ENCODE peak calls at places on chromosomes 16 and 17, in nine cellular contexts. One of them, this sample, is unnamed.
A peak's percentile ranks its signal among the peaks of the same experiment; 100 is the strongest.

GRCh38 chr17:81558941-81559806 is 7.0 kb upstream of the FAAP100 start:
- DNase-seq in head of caudate nucleus: no peak
- DNase-seq in mammary epithelial cell: no peak
- DNase-seq in NCI-H2107: peak; percentile 39
- DNase-seq in stimulated activated CD4-positive, alpha-beta T cell treated with anti-CD3 and anti-CD28 coated beads, Interleukin-4, amount 100 ng/mL, for 48 hours: no peak
- DNase-seq in activated CD4-positive, alpha-beta T cell treated with anti-CD3 and anti-CD28 coated beads, Interleukin-2, amount 50 U/mL, for 1 hour: no peak
- DNase-seq in effector memory CD8-positive, alpha-beta T cell: no peak
- DNase-seq in hypothalamus: no peak
- DNase-seq in NCI-H2171 treated with DMSO at 0.1 percent for 48 hours: peak; percentile 10
- DNase-seq in this sample: no peak

GRCh38 chr16:66416981-66417700 is 10.0 kb upstream of the BEAN1 start:
- DNase-seq in head of caudate nucleus: no peak
- DNase-seq in mammary epithelial cell: peak; percentile 75
- DNase-seq in NCI-H2107: no peak
- DNase-seq in stimulated activated CD4-positive, alpha-beta T cell treated with anti-CD3 and anti-CD28 coated beads, Interleukin-4, amount 100 ng/mL, for 48 hours: no peak
- DNase-seq in activated CD4-positive, alpha-beta T cell treated with anti-CD3 and anti-CD28 coated beads, Interleukin-2, amount 50 U/mL, for 1 hour: no peak
- DNase-seq in effector memory CD8-positive, alpha-beta T cell: no peak
- DNase-seq in hypothalamus: no peak
- DNase-seq in NCI-H2171 treated with DMSO at 0.1 percent for 48 hours: no peak
- DNase-seq in this sample: no peak

GRCh38 chr16:26281681-26282080 is 589.9 kb downstream of the HS3ST4 start:
- DNase-seq in head of caudate nucleus: no peak
- DNase-seq in mammary epithelial cell: no peak
- DNase-seq in NCI-H2107: no peak
- DNase-seq in stimulated activated CD4-positive, alpha-beta T cell treated with anti-CD3 and anti-CD28 coated beads, Interleukin-4, amount 100 ng/mL, for 48 hours: no peak
- DNase-seq in activated CD4-positive, alpha-beta T cell treated with anti-CD3 and anti-CD28 coated beads, Interleukin-2, amount 50 U/mL, for 1 hour: no peak
- DNase-seq in effector memory CD8-positive, alpha-beta T cell: no peak
- DNase-seq in hypothalamus: no peak
- DNase-seq in NCI-H2171 treated with DMSO at 0.1 percent for 48 hours: no peak
- DNase-seq in this sample: no peak

GRCh38 chr17:77404812-77405581 is 264.2 kb downstream of the SEC14L1 start:
- DNase-seq in head of caudate nucleus: no peak
- DNase-seq in mammary epithelial cell: peak; percentile 74
- DNase-seq in NCI-H2107: no peak
- DNase-seq in stimulated activated CD4-positive, alpha-beta T cell treated with anti-CD3 and anti-CD28 coated beads, Interleukin-4, amount 100 ng/mL, for 48 hours: peak; percentile 70
- DNase-seq in activated CD4-positive, alpha-beta T cell treated with anti-CD3 and anti-CD28 coated beads, Interleukin-2, amount 50 U/mL, for 1 hour: peak; percentile 78
- DNase-seq in effector memory CD8-positive, alpha-beta T cell: peak; percentile 76
- DNase-seq in hypothalamus: no peak
- DNase-seq in NCI-H2171 treated with DMSO at 0.1 percent for 48 hours: no peak
- DNase-seq in this sample: no peak

GRCh38 chr16:88789593-88789992 is 4.6 kb upstream of the PIEZO1 start:
- DNase-seq in head of caudate nucleus: no peak
- DNase-seq in mammary epithelial cell: no peak
- DNase-seq in NCI-H2107: no peak
- DNase-seq in stimulated activated CD4-positive, alpha-beta T cell treated with anti-CD3 and anti-CD28 coated beads, Interleukin-4, amount 100 ng/mL, for 48 hours: no peak
- DNase-seq in activated CD4-positive, alpha-beta T cell treated with anti-CD3 and anti-CD28 coated beads, Interleukin-2, amount 50 U/mL, for 1 hour: no peak
- DNase-seq in effector memory CD8-positive, alpha-beta T cell: no peak
- DNase-seq in hypothalamus: no peak
- DNase-seq in NCI-H2171 treated with DMSO at 0.1 percent for 48 hours: peak; percentile 37
- DNase-seq in this sample: no peak

GRCh38 chr17:75209061-75209460 is 3.6 kb downstream of the NUP85 start:
- DNase-seq in head of caudate nucleus: no peak
- DNase-seq in mammary epithelial cell: no peak
- DNase-seq in NCI-H2107: no peak
- DNase-seq in stimulated activated CD4-positive, alpha-beta T cell treated with anti-CD3 and anti-CD28 coated beads, Interleukin-4, amount 100 ng/mL, for 48 hours: no peak
- DNase-seq in activated CD4-positive, alpha-beta T cell treated with anti-CD3 and anti-CD28 coated beads, Interleukin-2, amount 50 U/mL, for 1 hour: no peak
- DNase-seq in effector memory CD8-positive, alpha-beta T cell: no peak
- DNase-seq in hypothalamus: no peak
- DNase-seq in NCI-H2171 treated with DMSO at 0.1 percent for 48 hours: no peak
- DNase-seq in this sample: no peak

GRCh38 chr16:81896902-81897301 is 114.4 kb downstream of the SDR42E1 start:
- DNase-seq in head of caudate nucleus: no peak
- DNase-seq in mammary epithelial cell: no peak
- DNase-seq in NCI-H2107: no peak
- DNase-seq in stimulated activated CD4-positive, alpha-beta T cell treated with anti-CD3 and anti-CD28 coated beads, Interleukin-4, amount 100 ng/mL, for 48 hours: no peak
- DNase-seq in activated CD4-positive, alpha-beta T cell treated with anti-CD3 and anti-CD28 coated beads, Interleukin-2, amount 50 U/mL, for 1 hour: no peak
- DNase-seq in effector memory CD8-positive, alpha-beta T cell: no peak
- DNase-seq in hypothalamus: no peak
- DNase-seq in NCI-H2171 treated with DMSO at 0.1 percent for 48 hours: no peak
- DNase-seq in this sample: no peak

GRCh38 chr17:28272166-28272565 is 46.8 kb upstream of the TMEM97 start:
- DNase-seq in head of caudate nucleus: no peak
- DNase-seq in mammary epithelial cell: no peak
- DNase-seq in NCI-H2107: no peak
- DNase-seq in stimulated activated CD4-positive, alpha-beta T cell treated with anti-CD3 and anti-CD28 coated beads, Interleukin-4, amount 100 ng/mL, for 48 hours: no peak
- DNase-seq in activated CD4-positive, alpha-beta T cell treated with anti-CD3 and anti-CD28 coated beads, Interleukin-2, amount 50 U/mL, for 1 hour: no peak
- DNase-seq in effector memory CD8-positive, alpha-beta T cell: no peak
- DNase-seq in hypothalamus: no peak
- DNase-seq in NCI-H2171 treated with DMSO at 0.1 percent for 48 hours: no peak
- DNase-seq in this sample: no peak

GRCh38 chr17:82232322-82232785 is 3.5 kb downstream of the SLC16A3 start:
- DNase-seq in head of caudate nucleus: no peak
- DNase-seq in mammary epithelial cell: no peak
- DNase-seq in NCI-H2107: no peak
- DNase-seq in stimulated activated CD4-positive, alpha-beta T cell treated with anti-CD3 and anti-CD28 coated beads, Interleukin-4, amount 100 ng/mL, for 48 hours: no peak
- DNase-seq in activated CD4-positive, alpha-beta T cell treated with anti-CD3 and anti-CD28 coated beads, Interleukin-2, amount 50 U/mL, for 1 hour: no peak
- DNase-seq in effector memory CD8-positive, alpha-beta T cell: no peak
- DNase-seq in hypothalamus: no peak
- DNase-seq in NCI-H2171 treated with DMSO at 0.1 percent for 48 hours: no peak
- DNase-seq in this sample: no peak

GRCh38 chr17:14997290-14997689 is 267.8 kb downstream of the PMP22 start:
- DNase-seq in head of caudate nucleus: no peak
- DNase-seq in mammary epithelial cell: no peak
- DNase-seq in NCI-H2107: no peak
- DNase-seq in stimulated activated CD4-positive, alpha-beta T cell treated with anti-CD3 and anti-CD28 coated beads, Interleukin-4, amount 100 ng/mL, for 48 hours: no peak
- DNase-seq in activated CD4-positive, alpha-beta T cell treated with anti-CD3 and anti-CD28 coated beads, Interleukin-2, amount 50 U/mL, for 1 hour: no peak
- DNase-seq in effector memory CD8-positive, alpha-beta T cell: no peak
- DNase-seq in hypothalamus: no peak
- DNase-seq in NCI-H2171 treated with DMSO at 0.1 percent for 48 hours: no peak
- DNase-seq in this sample: no peak

GRCh38 chr17:45414997-45415881 is 17.4 kb downstream of the ARHGAP27 start:
- DNase-seq in head of caudate nucleus: no peak
- DNase-seq in mammary epithelial cell: no peak
- DNase-seq in NCI-H2107: no peak
- DNase-seq in stimulated activated CD4-positive, alpha-beta T cell treated with anti-CD3 and anti-CD28 coated beads, Interleukin-4, amount 100 ng/mL, for 48 hours: no peak
- DNase-seq in activated CD4-positive, alpha-beta T cell treated with anti-CD3 and anti-CD28 coated beads, Interleukin-2, amount 50 U/mL, for 1 hour: no peak
- DNase-seq in effector memory CD8-positive, alpha-beta T cell: no peak
- DNase-seq in hypothalamus: no peak
- DNase-seq in NCI-H2171 treated with DMSO at 0.1 percent for 48 hours: peak; percentile 27
- DNase-seq in this sample: no peak

GRCh38 chr17:1362964-1363363 is 37.1 kb downstream of the YWHAE start:
- DNase-seq in head of caudate nucleus: no peak
- DNase-seq in mammary epithelial cell: no peak
- DNase-seq in NCI-H2107: no peak
- DNase-seq in stimulated activated CD4-positive, alpha-beta T cell treated with anti-CD3 and anti-CD28 coated beads, Interleukin-4, amount 100 ng/mL, for 48 hours: no peak
- DNase-seq in activated CD4-positive, alpha-beta T cell treated with anti-CD3 and anti-CD28 coated beads, Interleukin-2, amount 50 U/mL, for 1 hour: no peak
- DNase-seq in effector memory CD8-positive, alpha-beta T cell: no peak
- DNase-seq in hypothalamus: no peak
- DNase-seq in NCI-H2171 treated with DMSO at 0.1 percent for 48 hours: no peak
- DNase-seq in this sample: no peak

GRCh38 chr17:53627511-53627910 is 195.2 kb upstream of the KIF2B start:
- DNase-seq in head of caudate nucleus: no peak
- DNase-seq in mammary epithelial cell: peak; percentile 55
- DNase-seq in NCI-H2107: no peak
- DNase-seq in stimulated activated CD4-positive, alpha-beta T cell treated with anti-CD3 and anti-CD28 coated beads, Interleukin-4, amount 100 ng/mL, for 48 hours: no peak
- DNase-seq in activated CD4-positive, alpha-beta T cell treated with anti-CD3 and anti-CD28 coated beads, Interleukin-2, amount 50 U/mL, for 1 hour: no peak
- DNase-seq in effector memory CD8-positive, alpha-beta T cell: no peak
- DNase-seq in hypothalamus: no peak
- DNase-seq in NCI-H2171 treated with DMSO at 0.1 percent for 48 hours: no peak
- DNase-seq in this sample: no peak

GRCh38 chr17:8896087-8896486 is 28.6 kb upstream of the PIK3R6 start:
- DNase-seq in head of caudate nucleus: no peak
- DNase-seq in mammary epithelial cell: no peak
- DNase-seq in NCI-H2107: no peak
- DNase-seq in stimulated activated CD4-positive, alpha-beta T cell treated with anti-CD3 and anti-CD28 coated beads, Interleukin-4, amount 100 ng/mL, for 48 hours: no peak
- DNase-seq in activated CD4-positive, alpha-beta T cell treated with anti-CD3 and anti-CD28 coated beads, Interleukin-2, amount 50 U/mL, for 1 hour: no peak
- DNase-seq in effector memory CD8-positive, alpha-beta T cell: no peak
- DNase-seq in hypothalamus: no peak
- DNase-seq in NCI-H2171 treated with DMSO at 0.1 percent for 48 hours: no peak
- DNase-seq in this sample: no peak

GRCh38 chr16:8925455-8925854 is 38.3 kb downstream of the USP7 start:
- DNase-seq in head of caudate nucleus: no peak
- DNase-seq in mammary epithelial cell: no peak
- DNase-seq in NCI-H2107: no peak
- DNase-seq in stimulated activated CD4-positive, alpha-beta T cell treated with anti-CD3 and anti-CD28 coated beads, Interleukin-4, amount 100 ng/mL, for 48 hours: no peak
- DNase-seq in activated CD4-positive, alpha-beta T cell treated with anti-CD3 and anti-CD28 coated beads, Interleukin-2, amount 50 U/mL, for 1 hour: no peak
- DNase-seq in effector memory CD8-positive, alpha-beta T cell: no peak
- DNase-seq in hypothalamus: no peak
- DNase-seq in NCI-H2171 treated with DMSO at 0.1 percent for 48 hours: no peak
- DNase-seq in this sample: no peak

GRCh38 chr17:76013377-76013932 is 12.8 kb downstream of the CDK3 start:
- DNase-seq in head of caudate nucleus: no peak
- DNase-seq in mammary epithelial cell: no peak
- DNase-seq in NCI-H2107: no peak
- DNase-seq in stimulated activated CD4-positive, alpha-beta T cell treated with anti-CD3 and anti-CD28 coated beads, Interleukin-4, amount 100 ng/mL, for 48 hours: no peak
- DNase-seq in activated CD4-positive, alpha-beta T cell treated with anti-CD3 and anti-CD28 coated beads, Interleukin-2, amount 50 U/mL, for 1 hour: no peak
- DNase-seq in effector memory CD8-positive, alpha-beta T cell: no peak
- DNase-seq in hypothalamus: no peak
- DNase-seq in NCI-H2171 treated with DMSO at 0.1 percent for 48 hours: no peak
- DNase-seq in this sample: no peak

GRCh38 chr17:15649861-15650391 is 30.4 kb upstream of the FBXW10B start:
- DNase-seq in head of caudate nucleus: no peak
- DNase-seq in mammary epithelial cell: peak; percentile 65
- DNase-seq in NCI-H2107: no peak
- DNase-seq in stimulated activated CD4-positive, alpha-beta T cell treated with anti-CD3 and anti-CD28 coated beads, Interleukin-4, amount 100 ng/mL, for 48 hours: no peak
- DNase-seq in activated CD4-positive, alpha-beta T cell treated with anti-CD3 and anti-CD28 coated beads, Interleukin-2, amount 50 U/mL, for 1 hour: no peak
- DNase-seq in effector memory CD8-positive, alpha-beta T cell: no peak
- DNase-seq in hypothalamus: no peak
- DNase-seq in NCI-H2171 treated with DMSO at 0.1 percent for 48 hours: no peak
- DNase-seq in this sample: no peak

GRCh38 chr17:35291802-35292201 is 48.9 kb downstream of the SLFN5 start:
- DNase-seq in head of caudate nucleus: no peak
- DNase-seq in mammary epithelial cell: peak; percentile 21
- DNase-seq in NCI-H2107: no peak
- DNase-seq in stimulated activated CD4-positive, alpha-beta T cell treated with anti-CD3 and anti-CD28 coated beads, Interleukin-4, amount 100 ng/mL, for 48 hours: no peak
- DNase-seq in activated CD4-positive, alpha-beta T cell treated with anti-CD3 and anti-CD28 coated beads, Interleukin-2, amount 50 U/mL, for 1 hour: no peak
- DNase-seq in effector memory CD8-positive, alpha-beta T cell: no peak
- DNase-seq in hypothalamus: no peak
- DNase-seq in NCI-H2171 treated with DMSO at 0.1 percent for 48 hours: no peak
- DNase-seq in this sample: no peak

GRCh38 chr16:11711662-11712061 is 31.0 kb downstream of the TXNDC11 start:
- DNase-seq in head of caudate nucleus: no peak
- DNase-seq in mammary epithelial cell: no peak
- DNase-seq in NCI-H2107: no peak
- DNase-seq in stimulated activated CD4-positive, alpha-beta T cell treated with anti-CD3 and anti-CD28 coated beads, Interleukin-4, amount 100 ng/mL, for 48 hours: no peak
- DNase-seq in activated CD4-positive, alpha-beta T cell treated with anti-CD3 and anti-CD28 coated beads, Interleukin-2, amount 50 U/mL, for 1 hour: no peak
- DNase-seq in effector memory CD8-positive, alpha-beta T cell: no peak
- DNase-seq in hypothalamus: no peak
- DNase-seq in NCI-H2171 treated with DMSO at 0.1 percent for 48 hours: no peak
- DNase-seq in this sample: no peak

GRCh38 chr17:36085710-36086268 is 4.2 kb downstream of the CCL3 start:
- DNase-seq in head of caudate nucleus: no peak
- DNase-seq in mammary epithelial cell: peak; percentile 16
- DNase-seq in NCI-H2107: no peak
- DNase-seq in stimulated activated CD4-positive, alpha-beta T cell treated with anti-CD3 and anti-CD28 coated beads, Interleukin-4, amount 100 ng/mL, for 48 hours: no peak
- DNase-seq in activated CD4-positive, alpha-beta T cell treated with anti-CD3 and anti-CD28 coated beads, Interleukin-2, amount 50 U/mL, for 1 hour: no peak
- DNase-seq in effector memory CD8-positive, alpha-beta T cell: no peak
- DNase-seq in hypothalamus: no peak
- DNase-seq in NCI-H2171 treated with DMSO at 0.1 percent for 48 hours: no peak
- DNase-seq in this sample: no peak

GRCh38 chr17:47831934-47832327 is 461 bp downstream of the LRRC46 start:
- DNase-seq in head of caudate nucleus: no peak
- DNase-seq in mammary epithelial cell: no peak
- DNase-seq in NCI-H2107: no peak
- DNase-seq in stimulated activated CD4-positive, alpha-beta T cell treated with anti-CD3 and anti-CD28 coated beads, Interleukin-4, amount 100 ng/mL, for 48 hours: no peak
- DNase-seq in activated CD4-positive, alpha-beta T cell treated with anti-CD3 and anti-CD28 coated beads, Interleukin-2, amount 50 U/mL, for 1 hour: no peak
- DNase-seq in effector memory CD8-positive, alpha-beta T cell: no peak
- DNase-seq in hypothalamus: no peak
- DNase-seq in NCI-H2171 treated with DMSO at 0.1 percent for 48 hours: no peak
- DNase-seq in this sample: no peak

GRCh38 chr16:52171481-52171880 is 375.5 kb downstream of the TOX3 start:
- DNase-seq in head of caudate nucleus: no peak
- DNase-seq in mammary epithelial cell: no peak
- DNase-seq in NCI-H2107: no peak
- DNase-seq in stimulated activated CD4-positive, alpha-beta T cell treated with anti-CD3 and anti-CD28 coated beads, Interleukin-4, amount 100 ng/mL, for 48 hours: no peak
- DNase-seq in activated CD4-positive, alpha-beta T cell treated with anti-CD3 and anti-CD28 coated beads, Interleukin-2, amount 50 U/mL, for 1 hour: no peak
- DNase-seq in effector memory CD8-positive, alpha-beta T cell: no peak
- DNase-seq in hypothalamus: no peak
- DNase-seq in NCI-H2171 treated with DMSO at 0.1 percent for 48 hours: no peak
- DNase-seq in this sample: no peak

GRCh38 chr16:31194898-31195297 is 7.7 kb downstream of the PYCARD start:
- DNase-seq in head of caudate nucleus: no peak
- DNase-seq in mammary epithelial cell: no peak
- DNase-seq in NCI-H2107: no peak
- DNase-seq in stimulated activated CD4-positive, alpha-beta T cell treated with anti-CD3 and anti-CD28 coated beads, Interleukin-4, amount 100 ng/mL, for 48 hours: no peak
- DNase-seq in activated CD4-positive, alpha-beta T cell treated with anti-CD3 and anti-CD28 coated beads, Interleukin-2, amount 50 U/mL, for 1 hour: no peak
- DNase-seq in effector memory CD8-positive, alpha-beta T cell: no peak
- DNase-seq in hypothalamus: no peak
- DNase-seq in NCI-H2171 treated with DMSO at 0.1 percent for 48 hours: no peak
- DNase-seq in this sample: no peak

GRCh38 chr16:78686601-78687000 is 587.1 kb downstream of the WWOX start:
- DNase-seq in head of caudate nucleus: no peak
- DNase-seq in mammary epithelial cell: no peak
- DNase-seq in NCI-H2107: no peak
- DNase-seq in stimulated activated CD4-positive, alpha-beta T cell treated with anti-CD3 and anti-CD28 coated beads, Interleukin-4, amount 100 ng/mL, for 48 hours: no peak
- DNase-seq in activated CD4-positive, alpha-beta T cell treated with anti-CD3 and anti-CD28 coated beads, Interleukin-2, amount 50 U/mL, for 1 hour: no peak
- DNase-seq in effector memory CD8-positive, alpha-beta T cell: no peak
- DNase-seq in hypothalamus: no peak
- DNase-seq in NCI-H2171 treated with DMSO at 0.1 percent for 48 hours: no peak
- DNase-seq in this sample: no peak

GRCh38 chr16:46612121-46612520 is 9.1 kb downstream of the SHCBP1 start:
- DNase-seq in head of caudate nucleus: no peak
- DNase-seq in mammary epithelial cell: no peak
- DNase-seq in NCI-H2107: no peak
- DNase-seq in stimulated activated CD4-positive, alpha-beta T cell treated with anti-CD3 and anti-CD28 coated beads, Interleukin-4, amount 100 ng/mL, for 48 hours: no peak
- DNase-seq in activated CD4-positive, alpha-beta T cell treated with anti-CD3 and anti-CD28 coated beads, Interleukin-2, amount 50 U/mL, for 1 hour: no peak
- DNase-seq in effector memory CD8-positive, alpha-beta T cell: no peak
- DNase-seq in hypothalamus: no peak
- DNase-seq in NCI-H2171 treated with DMSO at 0.1 percent for 48 hours: no peak
- DNase-seq in this sample: no peak

GRCh38 chr16:30557950-30558788 is at the start of gene ZNF764:
- DNase-seq in head of caudate nucleus: peak; percentile 98
- DNase-seq in mammary epithelial cell: peak; percentile 98
- DNase-seq in NCI-H2107: peak; percentile 97
- DNase-seq in stimulated activated CD4-positive, alpha-beta T cell treated with anti-CD3 and anti-CD28 coated beads, Interleukin-4, amount 100 ng/mL, for 48 hours: peak; percentile 93
- DNase-seq in activated CD4-positive, alpha-beta T cell treated with anti-CD3 and anti-CD28 coated beads, Interleukin-2, amount 50 U/mL, for 1 hour: peak; percentile 94
- DNase-seq in effector memory CD8-positive, alpha-beta T cell: peak; percentile 95
- DNase-seq in hypothalamus: peak; percentile 95
- DNase-seq in NCI-H2171 treated with DMSO at 0.1 percent for 48 hours: peak; percentile 98
- DNase-seq in this sample: peak; percentile 91

GRCh38 chr17:70053241-70054234 is 21.5 kb upstream of the KCNJ16 start:
- DNase-seq in head of caudate nucleus: no peak
- DNase-seq in mammary epithelial cell: no peak
- DNase-seq in NCI-H2107: no peak
- DNase-seq in stimulated activated CD4-positive, alpha-beta T cell treated with anti-CD3 and anti-CD28 coated beads, Interleukin-4, amount 100 ng/mL, for 48 hours: no peak
- DNase-seq in activated CD4-positive, alpha-beta T cell treated with anti-CD3 and anti-CD28 coated beads, Interleukin-2, amount 50 U/mL, for 1 hour: no peak
- DNase-seq in effector memory CD8-positive, alpha-beta T cell: no peak
- DNase-seq in hypothalamus: no peak
- DNase-seq in NCI-H2171 treated with DMSO at 0.1 percent for 48 hours: no peak
- DNase-seq in this sample: no peak

GRCh38 chr17:50318551-50319310 is 27.2 kb upstream of the XYLT2 start:
- DNase-seq in head of caudate nucleus: no peak
- DNase-seq in mammary epithelial cell: peak; percentile 73
- DNase-seq in NCI-H2107: no peak
- DNase-seq in stimulated activated CD4-positive, alpha-beta T cell treated with anti-CD3 and anti-CD28 coated beads, Interleukin-4, amount 100 ng/mL, for 48 hours: no peak
- DNase-seq in activated CD4-positive, alpha-beta T cell treated with anti-CD3 and anti-CD28 coated beads, Interleukin-2, amount 50 U/mL, for 1 hour: no peak
- DNase-seq in effector memory CD8-positive, alpha-beta T cell: no peak
- DNase-seq in hypothalamus: no peak
- DNase-seq in NCI-H2171 treated with DMSO at 0.1 percent for 48 hours: peak; percentile 87
- DNase-seq in this sample: no peak

This sample was measured in NCI-H2029 treated with DMSO at 0.1 percent for 48 hours.